ENCODE peak calls at places on chromosomes 7 and 10, in nine cellular contexts. X, K, A, E, Y, R, O, N and J are unnamed samples.

GRCh38 chr7:47149208-47149864 is 432.6 kb downstream of the TNS3 start:
- DNase-seq in X (no peak), K (no peak), A (no peak), E (no peak), Y (no peak), R (no peak), O (no peak), N (no peak), J (no peak)

GRCh38 chr10:86857097-86857825 is 100.2 kb downstream of the MMRN2 start:
- DNase-seq in X (no peak), K (no peak), A (no peak), E (no peak), Y (no peak), R (no peak), O (no peak), N (peak; percentile 52), J (peak; percentile 86)

GRCh38 chr7:43535810-43536585 is 46.9 kb upstream of the STK17A start:
- DNase-seq in X (no peak), K (no peak), A (no peak), E (no peak), Y (no peak), R (no peak), O (no peak), N (peak; percentile 86), J (peak; percentile 96)

GRCh38 chr10:78981257-78981969 is 87.4 kb upstream of the ZMIZ1 start:
- DNase-seq in X (no peak), K (no peak), A (no peak), E (no peak), Y (no peak), R (no peak), O (no peak), N (no peak), J (no peak)

GRCh38 chr10:103120977-103121735 is 71.9 kb downstream of the NT5C2 start:
- DNase-seq in X (no peak), K (no peak), A (no peak), E (no peak), Y (no peak), R (no peak), O (no peak), N (no peak), J (no peak)

GRCh38 chr7:18667466-18667865 is 171.9 kb downstream of the HDAC9 start:
- DNase-seq in X (no peak), K (no peak), A (no peak), E (no peak), Y (no peak), R (no peak), O (no peak), N (peak; percentile 88), J (peak; percentile 69)

GRCh38 chr10:33314788-33315561 is 19.5 kb downstream of the NRP1 start:
- DNase-seq in X (no peak), K (peak; percentile 19), A (no peak), E (no peak), Y (peak; percentile 3), R (no peak), O (peak; percentile 17), N (peak; percentile 8), J (peak; percentile 56)

GRCh38 chr7:73367006-73367405 is 39.0 kb downstream of the FKBP6 start:
- DNase-seq in X (no peak), K (no peak), A (no peak), E (no peak), Y (peak; percentile 6), R (no peak), O (no peak), N (no peak), J (no peak)

GRCh38 chr10:120788756-120789155 is 62.4 kb upstream of the WDR11 start:
- DNase-seq in X (no peak), K (no peak), A (no peak), E (no peak), Y (no peak), R (no peak), O (no peak), N (no peak), J (no peak)

GRCh38 chr7:7181519-7182155 is 707 bp upstream of the C1GALT1 start:
- DNase-seq in X (no peak), K (peak; percentile 80), A (peak; percentile 14), E (peak; percentile 41), Y (no peak), R (peak; percentile 78), O (peak; percentile 74), N (peak; percentile 65), J (peak; percentile 39)

GRCh38 chr10:92590623-92591549 is 2.0 kb upstream of the KIF11 start:
- DNase-seq in X (no peak), K (peak; percentile 55), A (no peak), E (no peak), Y (peak; percentile 39), R (no peak), O (no peak), N (peak; percentile 46), J (no peak)

GRCh38 chr7:63899691-63900393 is 98.8 kb upstream of the ZNF722 start:
- DNase-seq in X (peak; percentile 43), K (peak; percentile 90), A (peak; percentile 81), E (peak; percentile 82), Y (peak; percentile 20), R (no peak), O (peak; percentile 44), N (no peak), J (no peak)

GRCh38 chr7:127629268-127629854 is 11.4 kb upstream of the PAX4 start:
- DNase-seq in X (no peak), K (peak; percentile 56), A (peak; percentile 23), E (peak; percentile 19), Y (peak; percentile 39), R (no peak), O (no peak), N (no peak), J (no peak)